ENCODE peak calls at places on chromosome 16, in six cellular contexts. W, L, E, C, R and H are unnamed samples.
A peak's percentile ranks its signal among the peaks of the same experiment; 100 is the strongest.

GRCh38 chr16:31471875-31472558 is at the start of gene TGFB1I1:
- DNase-seq in W (peak; percentile 29), C (peak; percentile 87), E (peak; percentile 83), R (peak; percentile 60), L (peak; percentile 85), H (peak; percentile 90)

GRCh38 chr16:83682126-83682857 is 125.5 kb upstream of the HSBP1 start:
- DNase-seq in L (peak; percentile 9), R (no peak), C (no peak), W (no peak), E (no peak), H (no peak)

GRCh38 chr16:84332975-84333684 is 35.2 kb upstream of the ATP2C2 start:
- DNase-seq in R (peak; percentile 71), C (no peak), E (peak; percentile 75), W (no peak), L (no peak), H (no peak)

GRCh38 chr16:84876873-84877606 is 57.3 kb downstream of the CRISPLD2 start:
- DNase-seq in W (peak; percentile 18), L (no peak), C (no peak), E (peak; percentile 81), R (no peak), H (no peak)

GRCh38 chr16:67555795-67556212 is 6.5 kb upstream of the CTCF start:
- DNase-seq in R (no peak), E (no peak), L (peak; percentile 74), W (no peak), C (peak; percentile 47), H (no peak)

GRCh38 chr16:31105677-31106213 is 2.4 kb upstream of the BCKDK start:
- DNase-seq in W (peak; percentile 75), R (peak; percentile 91), L (peak; percentile 81), C (peak; percentile 46), E (peak; percentile 98), H (peak; percentile 93)

GRCh38 chr16:53071748-53072301 is 17.0 kb downstream of the CHD9 start:
- DNase-seq in L (no peak), W (no peak), E (no peak), C (peak; percentile 46), R (no peak), H (peak; percentile 87)

GRCh38 chr16:50747206-50747956 is 5.5 kb downstream of the CYLD start:
- DNase-seq in E (no peak), W (no peak), C (peak; percentile 37), R (no peak), L (peak; percentile 14), H (no peak)

GRCh38 chr16:75097941-75098897 is 18.4 kb downstream of the LDHD start:
- DNase-seq in C (no peak), W (no peak), R (no peak), E (peak; percentile 58), L (no peak), H (peak; percentile 59)

GRCh38 chr16:84423416-84423837 is 55.1 kb downstream of the ATP2C2 start:
- DNase-seq in R (peak; percentile 42), W (no peak), E (peak; percentile 53), L (peak; percentile 53), C (peak; percentile 39), H (no peak)

GRCh38 chr16:47052666-47053640 is 79.5 kb upstream of the DNAJA2 start:
- DNase-seq in E (no peak), W (no peak), R (no peak), C (no peak), L (no peak), H (peak; percentile 21)

DNA sequence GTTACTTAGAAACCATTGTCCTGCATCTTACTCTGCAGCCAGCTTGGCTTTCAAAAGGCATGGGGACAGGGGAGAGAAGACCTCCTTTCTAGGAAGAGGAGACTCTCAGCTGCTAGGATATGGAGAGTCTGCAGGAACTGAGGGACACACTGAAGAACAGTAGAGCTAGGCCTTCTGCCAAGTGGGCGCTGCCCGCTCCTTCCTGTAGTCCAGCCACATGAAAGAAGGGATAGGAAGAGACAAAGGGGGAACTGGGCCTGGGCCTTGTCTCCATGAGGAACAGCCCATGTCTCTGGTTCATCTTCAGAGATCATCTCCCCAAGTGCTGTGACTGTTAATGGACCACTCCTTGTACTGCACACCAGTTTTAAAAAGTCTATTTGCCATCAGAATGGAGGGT is 78.4 kb downstream of the SYCE1L start:
- DNase-seq in E (no peak), L (no peak), R (no peak), C (no peak), W (no peak), H (no peak)
- H3K9ac ChIP-seq in E (no peak overlapping the region), L (no peak overlapping the region), R (no peak overlapping the region), C (no peak overlapping the region), W (no peak overlapping the region), H (no peak overlapping the region)

GRCh38 chr16:28543072-28543471 is 4.3 kb upstream of the NUPR1 start:
- DNase-seq in L (no peak), E (no peak), C (no peak), W (no peak), R (peak; percentile 89), H (peak; percentile 76)

GRCh38 chr16:28537964-28538732 is 626 bp downstream of the NUPR1 start:
- DNase-seq in E (no peak), W (no peak), C (no peak), L (no peak), R (peak; percentile 41), H (no peak)

GRCh38 chr16:28537076-28537475 is 1.7 kb downstream of the NUPR1 start:
- DNase-seq in W (no peak), C (no peak), R (no peak), E (no peak), L (no peak), H (no peak)

GRCh38 chr16:28534542-28535373 is 4.0 kb downstream of the NUPR1 start:
- DNase-seq in L (peak; percentile 75), W (no peak), R (peak; percentile 45), E (no peak), C (peak; percentile 73), H (no peak)

DNA sequence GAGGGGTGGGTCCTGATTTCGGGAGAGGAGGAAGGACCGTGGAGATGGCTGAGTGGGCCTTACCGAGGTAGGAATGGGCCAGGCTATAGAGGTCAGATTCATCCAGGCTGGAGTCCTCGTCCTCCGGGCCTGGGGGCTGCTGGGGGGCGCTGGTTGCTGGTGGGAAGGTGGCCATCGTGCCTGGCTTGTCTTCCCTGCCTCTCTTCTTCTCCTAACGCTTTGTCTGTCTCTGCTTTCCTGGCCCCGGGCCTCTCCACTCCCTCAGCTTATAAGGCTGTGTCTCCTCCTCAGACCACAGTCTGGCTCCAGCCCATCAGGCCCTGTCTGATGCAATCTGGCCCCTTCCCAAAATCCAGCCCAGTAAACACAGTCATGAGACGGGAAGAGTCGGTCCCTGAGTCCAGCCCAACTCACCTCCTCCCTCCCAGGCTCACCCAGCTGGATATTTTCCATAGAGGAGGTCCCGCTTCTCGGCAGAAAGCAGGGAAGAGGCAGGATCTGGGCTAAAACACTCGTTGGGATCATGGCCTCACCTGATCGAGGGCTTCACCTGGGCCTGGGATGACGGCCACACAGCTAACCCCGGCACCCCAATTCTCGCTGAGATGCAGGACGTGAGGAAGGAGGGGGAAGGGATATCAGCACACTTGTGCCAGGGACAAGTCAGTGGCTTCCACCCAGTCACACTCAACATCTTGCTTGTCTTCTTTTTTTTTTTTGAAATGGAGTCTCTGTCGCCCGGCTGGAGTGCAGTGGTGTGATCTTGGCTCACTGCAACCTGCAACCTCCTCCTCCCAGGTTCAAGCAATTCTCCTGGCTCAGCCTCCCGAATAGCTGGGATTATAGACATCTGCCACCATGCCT is at the start of gene NUPR1:
- DNase-seq in R (peak; percentile 97), W (no peak), E (peak; percentile 52), C (peak; percentile 99), L (peak; percentile 98), H (peak; percentile 95)
- H3K9ac ChIP-seq in R (peak within 1 kb of the TSS; percentile 69), W (no peak within 1 kb of the TSS), E (no peak within 1 kb of the TSS), C (peak within 1 kb of the TSS; percentile 78), L (peak within 1 kb of the TSS; percentile 93), H (peak within 1 kb of the TSS; percentile 82)

DNA sequence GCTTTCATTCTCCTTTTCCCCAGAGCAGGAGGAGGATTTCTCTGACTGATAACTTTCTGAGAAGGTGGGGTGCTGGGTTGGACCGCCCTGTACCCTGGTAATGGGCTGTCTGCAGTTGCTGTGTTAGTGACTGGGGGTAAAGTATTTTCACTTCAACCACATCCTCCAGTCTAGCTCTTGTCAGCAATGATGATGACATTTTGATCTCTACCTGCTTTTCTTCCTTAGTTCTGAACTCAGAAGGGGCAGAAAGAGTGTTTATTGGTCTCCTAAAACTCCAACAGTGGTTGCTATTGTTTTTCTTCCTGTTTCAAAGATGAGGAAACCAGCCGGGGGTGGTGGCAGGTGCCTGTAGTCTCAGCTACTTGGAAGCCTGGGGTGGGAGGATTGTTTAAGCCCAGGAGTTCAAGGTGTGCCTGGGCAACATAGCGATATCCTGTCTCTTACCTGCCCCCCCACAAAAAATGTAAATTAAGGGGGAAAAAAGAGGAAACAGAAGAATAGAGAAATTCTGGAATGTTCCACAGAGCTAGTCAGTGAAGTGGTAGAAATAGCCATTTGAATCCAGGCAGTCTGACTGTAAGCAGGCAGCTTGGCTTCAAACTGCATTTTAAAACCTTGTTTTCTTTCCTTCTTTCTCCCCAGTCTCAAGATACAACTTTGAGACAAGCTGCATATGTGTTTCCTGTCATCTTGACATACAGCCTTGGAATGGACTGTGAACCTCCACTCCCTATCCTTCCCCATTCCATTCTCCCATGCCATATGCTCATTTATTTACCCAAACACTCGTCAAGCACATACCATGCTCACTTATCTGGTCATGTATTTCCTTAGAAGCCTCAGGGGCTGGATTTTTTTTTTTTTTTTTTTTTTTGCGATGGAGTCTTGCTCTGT is 3.3 kb upstream of the N4BP1 start:
- DNase-seq in R (peak; percentile 58), L (peak; percentile 49), C (peak; percentile 26), E (peak; percentile 77), W (no peak), H (no peak)
- H3K9ac ChIP-seq in R (peak overlapping the region; percentile 85), L (no peak overlapping the region), C (no peak overlapping the region), E (no peak overlapping the region), W (no peak overlapping the region), H (no peak overlapping the region)

DNA sequence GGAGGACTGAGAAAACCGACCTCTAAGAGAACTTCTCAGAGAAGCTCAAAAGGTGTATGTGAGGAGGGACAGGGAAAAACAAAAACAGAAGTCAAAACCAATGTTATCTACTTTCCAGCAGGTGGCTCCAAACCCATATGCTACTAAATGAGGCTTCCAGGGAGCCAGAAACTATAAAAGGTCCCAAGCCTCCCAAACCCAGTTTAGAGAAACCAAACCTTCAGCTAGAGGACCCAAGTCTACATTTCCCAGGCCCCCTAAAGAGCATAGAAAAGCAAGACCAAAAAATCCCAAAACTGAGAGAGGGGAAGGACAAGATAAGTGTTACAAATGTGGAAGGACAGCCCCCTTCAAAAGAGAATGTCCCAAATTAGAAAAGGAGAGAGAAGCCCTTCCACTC is 3.7 kb downstream of the HPR start:
- DNase-seq in C (peak; percentile 75), E (no peak), R (no peak), W (peak; percentile 56), L (peak; percentile 65), H (no peak)
- H3K9ac ChIP-seq in C (no peak overlapping the region), E (no peak overlapping the region), R (no peak overlapping the region), W (no peak overlapping the region), L (no peak overlapping the region), H (no peak overlapping the region)

DNA sequence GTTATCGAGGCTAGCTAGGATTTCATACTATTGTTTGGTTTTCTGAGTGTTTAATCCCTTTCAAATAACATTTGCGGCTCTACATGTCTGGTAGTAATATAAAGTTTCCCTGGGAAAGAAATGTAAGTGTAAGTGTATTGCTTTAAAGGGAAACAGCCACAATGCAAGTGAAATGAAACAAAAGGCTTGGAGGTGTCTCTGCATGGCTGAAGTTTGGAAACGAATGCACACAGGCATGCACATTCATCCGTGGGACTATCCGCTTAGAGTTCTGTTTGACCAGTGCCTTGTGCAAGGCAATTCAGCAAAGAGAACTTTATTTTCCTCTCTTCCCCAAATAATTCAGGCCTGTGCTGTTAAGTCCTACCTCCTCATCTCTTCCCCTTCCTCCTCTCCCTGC is 56.1 kb upstream of the MRTFB start:
- DNase-seq in W (no peak), C (peak; percentile 30), L (no peak), E (peak; percentile 2), R (no peak), H (no peak)
- H3K9ac ChIP-seq in W (no peak overlapping the region), C (no peak overlapping the region), L (no peak overlapping the region), E (no peak overlapping the region), R (peak overlapping the region; percentile 3), H (peak overlapping the region; percentile 10)